ENCODE peak calls at places on chromosomes 16 and 17, in eight cellular contexts. One of them, this sample, is unnamed.

GRCh38 chr17:37118738-37119137 is 170.0 kb downstream of the AATF start:
- DNase-seq in activated T-cell treated with anti-CD3 and anti-CD28 coated beads for 24 hours: no peak
- DNase-seq in EL: no peak
- DNase-seq in NCI-H2081 treated with DMSO at 0.1 percent for 48 hours: no peak
- DNase-seq in small intestine: no peak
- DNase-seq in left lung: no peak
- DNase-seq in mesendoderm: no peak
- DNase-seq in ovary: no peak
- DNase-seq in this sample: no peak

GRCh38 chr16:53864819-53865491 is 161.0 kb downstream of the FTO start:
- DNase-seq in mesendoderm: peak
- DNase-seq in ovary: no peak
- DNase-seq in left lung: no peak
- DNase-seq in small intestine: no peak
- DNase-seq in EL: peak
- DNase-seq in NCI-H2081 treated with DMSO at 0.1 percent for 48 hours: no peak
- DNase-seq in activated T-cell treated with anti-CD3 and anti-CD28 coated beads for 24 hours: peak
- DNase-seq in this sample: no peak

GRCh38 chr17:16439303-16439791 is 24.0 kb downstream of the TRPV2 start:
- DNase-seq in small intestine: peak
- DNase-seq in mesendoderm: no peak
- DNase-seq in activated T-cell treated with anti-CD3 and anti-CD28 coated beads for 24 hours: no peak
- DNase-seq in EL: no peak
- DNase-seq in ovary: no peak
- DNase-seq in NCI-H2081 treated with DMSO at 0.1 percent for 48 hours: no peak
- DNase-seq in left lung: no peak
- DNase-seq in this sample: no peak

GRCh38 chr17:28750178-28751047 is 6.6 kb downstream of the TRAF4 start:
- DNase-seq in NCI-H2081 treated with DMSO at 0.1 percent for 48 hours: peak
- DNase-seq in EL: peak
- DNase-seq in activated T-cell treated with anti-CD3 and anti-CD28 coated beads for 24 hours: peak
- DNase-seq in mesendoderm: peak
- DNase-seq in left lung: peak
- DNase-seq in small intestine: peak
- DNase-seq in ovary: peak
- DNase-seq in this sample: peak

GRCh38 chr17:39357978-39358377 is 43.4 kb downstream of the FBXL20 start:
- DNase-seq in EL: no peak
- DNase-seq in mesendoderm: no peak
- DNase-seq in NCI-H2081 treated with DMSO at 0.1 percent for 48 hours: no peak
- DNase-seq in left lung: no peak
- DNase-seq in activated T-cell treated with anti-CD3 and anti-CD28 coated beads for 24 hours: no peak
- DNase-seq in ovary: no peak
- DNase-seq in small intestine: peak
- DNase-seq in this sample: no peak

GRCh38 chr17:46720408-46720807 is 98.1 kb downstream of the WNT3 start:
- DNase-seq in ovary: no peak
- DNase-seq in activated T-cell treated with anti-CD3 and anti-CD28 coated beads for 24 hours: no peak
- DNase-seq in left lung: no peak
- DNase-seq in NCI-H2081 treated with DMSO at 0.1 percent for 48 hours: no peak
- DNase-seq in mesendoderm: no peak
- DNase-seq in small intestine: no peak
- DNase-seq in EL: no peak
- DNase-seq in this sample: no peak

GRCh38 chr16:50534556-50534955 is 13.6 kb upstream of the NKD1 start:
- DNase-seq in mesendoderm: no peak
- DNase-seq in small intestine: no peak
- DNase-seq in ovary: no peak
- DNase-seq in left lung: no peak
- DNase-seq in EL: no peak
- DNase-seq in NCI-H2081 treated with DMSO at 0.1 percent for 48 hours: no peak
- DNase-seq in activated T-cell treated with anti-CD3 and anti-CD28 coated beads for 24 hours: no peak
- DNase-seq in this sample: no peak

GRCh38 chr17:79774561-79774975 is 3.4 kb upstream of the CBX2 start:
- DNase-seq in mesendoderm: no peak
- DNase-seq in small intestine: no peak
- DNase-seq in EL: no peak
- DNase-seq in NCI-H2081 treated with DMSO at 0.1 percent for 48 hours: no peak
- DNase-seq in ovary: no peak
- DNase-seq in activated T-cell treated with anti-CD3 and anti-CD28 coated beads for 24 hours: no peak
- DNase-seq in left lung: no peak
- DNase-seq in this sample: no peak

GRCh38 chr17:31476525-31477416 is 85.3 kb downstream of the RAB11FIP4 start:
- DNase-seq in activated T-cell treated with anti-CD3 and anti-CD28 coated beads for 24 hours: no peak
- DNase-seq in left lung: no peak
- DNase-seq in NCI-H2081 treated with DMSO at 0.1 percent for 48 hours: no peak
- DNase-seq in mesendoderm: no peak
- DNase-seq in ovary: no peak
- DNase-seq in small intestine: no peak
- DNase-seq in EL: no peak
- DNase-seq in this sample: no peak

GRCh38 chr17:68197091-68197996 is 50.5 kb upstream of the AMZ2 start:
- DNase-seq in activated T-cell treated with anti-CD3 and anti-CD28 coated beads for 24 hours: no peak
- DNase-seq in EL: no peak
- DNase-seq in left lung: no peak
- DNase-seq in NCI-H2081 treated with DMSO at 0.1 percent for 48 hours: no peak
- DNase-seq in ovary: no peak
- DNase-seq in mesendoderm: peak
- DNase-seq in small intestine: no peak
- DNase-seq in this sample: no peak

GRCh38 chr16:50520451-50521245 is 27.5 kb upstream of the NKD1 start:
- DNase-seq in EL: no peak
- DNase-seq in mesendoderm: no peak
- DNase-seq in left lung: no peak
- DNase-seq in ovary: no peak
- DNase-seq in NCI-H2081 treated with DMSO at 0.1 percent for 48 hours: no peak
- DNase-seq in small intestine: no peak
- DNase-seq in activated T-cell treated with anti-CD3 and anti-CD28 coated beads for 24 hours: no peak
- DNase-seq in this sample: no peak

GRCh38 chr16:31528726-31529397 is 1.2 kb downstream of the AHSP start:
- DNase-seq in small intestine: no peak
- DNase-seq in left lung: no peak
- DNase-seq in activated T-cell treated with anti-CD3 and anti-CD28 coated beads for 24 hours: no peak
- DNase-seq in NCI-H2081 treated with DMSO at 0.1 percent for 48 hours: no peak
- DNase-seq in ovary: peak
- DNase-seq in mesendoderm: peak
- DNase-seq in EL: peak
- DNase-seq in this sample: no peak

GRCh38 chr17:42065201-42065600 is 14.8 kb upstream of the C17orf113 start:
- DNase-seq in EL: no peak
- DNase-seq in NCI-H2081 treated with DMSO at 0.1 percent for 48 hours: no peak
- DNase-seq in small intestine: no peak
- DNase-seq in ovary: no peak
- DNase-seq in activated T-cell treated with anti-CD3 and anti-CD28 coated beads for 24 hours: no peak
- DNase-seq in left lung: no peak
- DNase-seq in mesendoderm: no peak
- DNase-seq in this sample: no peak

GRCh38 chr16:13559624-13560023 is 360.3 kb upstream of the ERCC4 start:
- DNase-seq in NCI-H2081 treated with DMSO at 0.1 percent for 48 hours: no peak
- DNase-seq in EL: no peak
- DNase-seq in mesendoderm: no peak
- DNase-seq in activated T-cell treated with anti-CD3 and anti-CD28 coated beads for 24 hours: no peak
- DNase-seq in small intestine: no peak
- DNase-seq in ovary: no peak
- DNase-seq in left lung: no peak
- DNase-seq in this sample: no peak

GRCh38 chr16:59698341-59698979 is 964.3 kb upstream of the GOT2 start:
- DNase-seq in ovary: no peak
- DNase-seq in left lung: no peak
- DNase-seq in mesendoderm: no peak
- DNase-seq in activated T-cell treated with anti-CD3 and anti-CD28 coated beads for 24 hours: no peak
- DNase-seq in small intestine: no peak
- DNase-seq in NCI-H2081 treated with DMSO at 0.1 percent for 48 hours: no peak
- DNase-seq in EL: peak
- DNase-seq in this sample: no peak

GRCh38 chr17:38353084-38353604 is 1.5 kb downstream of the SOCS7 start:
- DNase-seq in ovary: no peak
- DNase-seq in EL: no peak
- DNase-seq in activated T-cell treated with anti-CD3 and anti-CD28 coated beads for 24 hours: no peak
- DNase-seq in left lung: no peak
- DNase-seq in NCI-H2081 treated with DMSO at 0.1 percent for 48 hours: no peak
- DNase-seq in small intestine: peak
- DNase-seq in mesendoderm: no peak
- DNase-seq in this sample: no peak

GRCh38 chr16:85274924-85275323 is 162.7 kb upstream of the CIBAR2 start:
- DNase-seq in left lung: no peak
- DNase-seq in mesendoderm: no peak
- DNase-seq in small intestine: no peak
- DNase-seq in NCI-H2081 treated with DMSO at 0.1 percent for 48 hours: no peak
- DNase-seq in activated T-cell treated with anti-CD3 and anti-CD28 coated beads for 24 hours: no peak
- DNase-seq in EL: no peak
- DNase-seq in ovary: no peak
- DNase-seq in this sample: no peak

GRCh38 chr17:81328925-81329278 is 33.8 kb upstream of the SLC38A10 start:
- DNase-seq in NCI-H2081 treated with DMSO at 0.1 percent for 48 hours: no peak
- DNase-seq in left lung: no peak
- DNase-seq in ovary: peak
- DNase-seq in EL: no peak
- DNase-seq in activated T-cell treated with anti-CD3 and anti-CD28 coated beads for 24 hours: no peak
- DNase-seq in mesendoderm: peak
- DNase-seq in small intestine: no peak
- DNase-seq in this sample: no peak

GRCh38 chr16:90007015-90007414 is 12.2 kb downstream of the DBNDD1 start:
- DNase-seq in activated T-cell treated with anti-CD3 and anti-CD28 coated beads for 24 hours: no peak
- DNase-seq in EL: no peak
- DNase-seq in ovary: no peak
- DNase-seq in left lung: no peak
- DNase-seq in NCI-H2081 treated with DMSO at 0.1 percent for 48 hours: no peak
- DNase-seq in mesendoderm: no peak
- DNase-seq in small intestine: no peak
- DNase-seq in this sample: no peak

GRCh38 chr17:1518410-1518809 is 2.0 kb upstream of the INPP5K start:
- DNase-seq in ovary: no peak
- DNase-seq in left lung: no peak
- DNase-seq in mesendoderm: no peak
- DNase-seq in activated T-cell treated with anti-CD3 and anti-CD28 coated beads for 24 hours: no peak
- DNase-seq in small intestine: no peak
- DNase-seq in NCI-H2081 treated with DMSO at 0.1 percent for 48 hours: no peak
- DNase-seq in EL: no peak
- DNase-seq in this sample: no peak

GRCh38 chr17:33023790-33024189 is 32.1 kb downstream of the SPACA3 start:
- DNase-seq in ovary: no peak
- DNase-seq in activated T-cell treated with anti-CD3 and anti-CD28 coated beads for 24 hours: no peak
- DNase-seq in NCI-H2081 treated with DMSO at 0.1 percent for 48 hours: no peak
- DNase-seq in left lung: no peak
- DNase-seq in mesendoderm: peak
- DNase-seq in EL: no peak
- DNase-seq in small intestine: no peak
- DNase-seq in this sample: no peak

GRCh38 chr17:15168379-15168778 is 96.7 kb downstream of the PMP22 start:
- DNase-seq in EL: no peak
- DNase-seq in left lung: no peak
- DNase-seq in small intestine: no peak
- DNase-seq in ovary: no peak
- DNase-seq in activated T-cell treated with anti-CD3 and anti-CD28 coated beads for 24 hours: no peak
- DNase-seq in mesendoderm: no peak
- DNase-seq in NCI-H2081 treated with DMSO at 0.1 percent for 48 hours: no peak
- DNase-seq in this sample: no peak

GRCh38 chr17:41486809-41487530 is 2.7 kb downstream of the KRT36 start:
- DNase-seq in left lung: peak
- DNase-seq in ovary: no peak
- DNase-seq in activated T-cell treated with anti-CD3 and anti-CD28 coated beads for 24 hours: peak
- DNase-seq in mesendoderm: peak
- DNase-seq in EL: no peak
- DNase-seq in small intestine: peak
- DNase-seq in NCI-H2081 treated with DMSO at 0.1 percent for 48 hours: no peak
- DNase-seq in this sample: no peak

GRCh38 chr17:61635913-61636432 is 45.0 kb upstream of the NACA2 start:
- DNase-seq in NCI-H2081 treated with DMSO at 0.1 percent for 48 hours: peak
- DNase-seq in activated T-cell treated with anti-CD3 and anti-CD28 coated beads for 24 hours: peak
- DNase-seq in small intestine: peak
- DNase-seq in mesendoderm: peak
- DNase-seq in ovary: no peak
- DNase-seq in EL: peak
- DNase-seq in left lung: no peak
- DNase-seq in this sample: no peak

GRCh38 chr17:29722411-29723198 is 99.9 kb upstream of the CORO6 start:
- DNase-seq in ovary: peak
- DNase-seq in NCI-H2081 treated with DMSO at 0.1 percent for 48 hours: no peak
- DNase-seq in mesendoderm: no peak
- DNase-seq in left lung: peak
- DNase-seq in small intestine: peak
- DNase-seq in activated T-cell treated with anti-CD3 and anti-CD28 coated beads for 24 hours: peak
- DNase-seq in EL: no peak
- DNase-seq in this sample: peak

GRCh38 chr16:16991711-16992110 is 479.0 kb downstream of the XYLT1 start:
- DNase-seq in EL: no peak
- DNase-seq in mesendoderm: no peak
- DNase-seq in left lung: no peak
- DNase-seq in ovary: no peak
- DNase-seq in small intestine: no peak
- DNase-seq in activated T-cell treated with anti-CD3 and anti-CD28 coated beads for 24 hours: no peak
- DNase-seq in NCI-H2081 treated with DMSO at 0.1 percent for 48 hours: no peak
- DNase-seq in this sample: no peak

GRCh38 chr16:70520612-70521297 is 2.6 kb downstream of the COG4 start:
- DNase-seq in NCI-H2081 treated with DMSO at 0.1 percent for 48 hours: no peak
- DNase-seq in EL: peak
- DNase-seq in ovary: no peak
- DNase-seq in left lung: no peak
- DNase-seq in small intestine: no peak
- DNase-seq in mesendoderm: no peak
- DNase-seq in activated T-cell treated with anti-CD3 and anti-CD28 coated beads for 24 hours: no peak
- DNase-seq in this sample: no peak

GRCh38 chr16:1938316-1938715 is 4.7 kb downstream of the MSRB1 start:
- DNase-seq in ovary: no peak
- DNase-seq in EL: no peak
- DNase-seq in NCI-H2081 treated with DMSO at 0.1 percent for 48 hours: no peak
- DNase-seq in small intestine: no peak
- DNase-seq in mesendoderm: no peak
- DNase-seq in left lung: peak
- DNase-seq in activated T-cell treated with anti-CD3 and anti-CD28 coated beads for 24 hours: no peak
- DNase-seq in this sample: no peak

GRCh38 chr17:12815642-12816141 is 26.4 kb downstream of the ARHGAP44 start:
- DNase-seq in EL: no peak
- DNase-seq in mesendoderm: no peak
- DNase-seq in ovary: no peak
- DNase-seq in NCI-H2081 treated with DMSO at 0.1 percent for 48 hours: no peak
- DNase-seq in left lung: no peak
- DNase-seq in small intestine: no peak
- DNase-seq in activated T-cell treated with anti-CD3 and anti-CD28 coated beads for 24 hours: no peak
- DNase-seq in this sample: no peak

GRCh38 chr16:1050921-1051320 is 21.6 kb upstream of the SSTR5 start:
- DNase-seq in EL: no peak
- DNase-seq in ovary: no peak
- DNase-seq in activated T-cell treated with anti-CD3 and anti-CD28 coated beads for 24 hours: no peak
- DNase-seq in small intestine: no peak
- DNase-seq in NCI-H2081 treated with DMSO at 0.1 percent for 48 hours: no peak
- DNase-seq in mesendoderm: no peak
- DNase-seq in left lung: no peak
- DNase-seq in this sample: no peak

This sample was measured in pulmonary artery endothelial cell.